ENCODE peak calls at places on chromosomes 12 and 14, in five cellular contexts. U is choroid plexus epithelial cell, B is GM06990, P is heart left ventricle, W is heart right ventricle. S is an unnamed sample.

GRCh38 chr14:40312296-40312695 is 880.1 kb upstream of the FBXO33 start:
- DNase-seq in B (no peak), W (no peak), P (no peak), U (no peak), S (no peak)

GRCh38 chr12:124621296-124621660 is 53.9 kb upstream of the NCOR2 start:
- DNase-seq in U (peak; percentile 44), P (peak; percentile 49), B (no peak), W (peak; percentile 61), S (peak; percentile 73)

GRCh38 chr12:105196090-105196489 is 39.9 kb downstream of the APPL2 start:
- DNase-seq in B (no peak), P (no peak), W (no peak), U (no peak), S (no peak)

GRCh38 chr12:2652011-2652400 is 142.8 kb upstream of the FKBP4 start:
- DNase-seq in B (no peak), P (no peak), W (no peak), U (no peak), S (no peak)

GRCh38 chr12:674272-674781 is 11.1 kb upstream of the NINJ2 start:
- DNase-seq in P (no peak), U (no peak), W (no peak), B (peak; percentile 84), S (no peak)

GRCh38 chr14:64940336-64940910 is 2.1 kb downstream of the GPX2 start:
- DNase-seq in P (no peak), U (no peak), B (no peak), W (no peak), S (no peak)

GRCh38 chr12:99157946-99158345 is 489.6 kb upstream of the GARIN6 start:
- DNase-seq in P (no peak), B (no peak), U (peak; percentile 1), W (no peak), S (no peak)

GRCh38 chr14:34857689-34858449 is 17.3 kb downstream of the BAZ1A start:
- DNase-seq in W (no peak), B (no peak), P (no peak), U (no peak), S (no peak)

GRCh38 chr12:132517013-132517739 is 27.2 kb downstream of the FBRSL1 start:
- DNase-seq in W (no peak), B (no peak), P (no peak), U (no peak), S (no peak)

GRCh38 chr12:115388139-115388538 is 704.2 kb upstream of the TBX3 start:
- DNase-seq in W (no peak), B (no peak), U (no peak), P (no peak), S (no peak)

GRCh38 chr14:35403085-35403396 is 1.5 kb downstream of the NFKBIA start:
- DNase-seq in P (no peak), U (peak; percentile 57), W (peak; percentile 37), B (peak; percentile 44), S (peak; percentile 66)

GRCh38 chr12:19988457-19988856 is 379.9 kb upstream of the PDE3A start:
- DNase-seq in B (no peak), P (no peak), U (peak; percentile 59), W (no peak), S (peak; percentile 26)

GRCh38 chr12:114245555-114245954 is 160.4 kb downstream of the TBX5 start:
- DNase-seq in W (no peak), B (no peak), U (no peak), P (no peak), S (no peak)

GRCh38 chr12:113220593-113221180 is 577 bp upstream of the TPCN1 start:
- DNase-seq in B (no peak), U (no peak), W (no peak), P (no peak), S (no peak)

GRCh38 chr14:60757617-60758016 is 23.1 kb downstream of the MNAT1 start:
- DNase-seq in W (no peak), P (no peak), B (no peak), U (peak; percentile 55), S (peak; percentile 63)

GRCh38 chr12:117144599-117144998 is 45.4 kb upstream of the TESC start:
- DNase-seq in P (no peak), U (no peak), B (no peak), W (no peak), S (no peak)

GRCh38 chr12:117140397-117141096 is 41.3 kb upstream of the TESC start:
- DNase-seq in B (no peak), U (no peak), W (no peak), P (no peak), S (no peak)

GRCh38 chr12:117142094-117142493 is 42.9 kb upstream of the TESC start:
- DNase-seq in B (no peak), P (no peak), U (no peak), W (no peak), S (no peak)

GRCh38 chr12:117141097-117141898 is 42.1 kb upstream of the TESC start:
- DNase-seq in P (no peak), U (no peak), B (no peak), W (no peak), S (no peak)

DNA sequence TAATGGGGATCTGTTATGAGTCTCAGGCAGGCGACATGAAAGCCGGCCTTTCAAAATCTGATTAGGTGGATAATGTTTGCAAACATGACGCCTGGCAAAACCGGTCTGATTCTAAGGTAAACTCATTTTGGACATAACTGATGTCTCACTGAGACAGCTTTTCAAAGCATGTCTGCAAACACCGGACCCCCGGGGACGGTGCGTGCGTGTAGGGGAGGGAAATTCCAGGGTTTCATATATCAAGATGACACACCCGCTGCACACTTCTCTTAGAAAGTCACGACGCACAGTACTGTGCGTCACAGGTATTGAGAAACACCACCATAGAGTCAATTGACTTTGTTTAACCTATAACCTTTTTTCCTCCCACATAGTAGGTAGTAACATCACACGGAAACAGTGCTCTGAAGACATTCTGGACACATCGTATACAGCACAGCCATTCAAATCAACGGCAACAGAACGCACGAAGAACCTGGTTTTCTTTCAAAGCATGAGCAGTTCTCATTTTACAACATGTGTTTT is 43.9 kb upstream of the TESC start:
- DNase-seq in P (no peak), W (no peak), B (peak; percentile 48), U (peak; percentile 88), S (no peak)
- TF ChIP-seq CTCF in P (no peak), W (no peak), B (no peak), U (no peak), S (no peak)

GRCh38 chr12:123029550-123029949 is 49.1 kb downstream of the ARL6IP4 start:
- DNase-seq in U (no peak), P (no peak), W (no peak), B (no peak), S (no peak)

GRCh38 chr12:123027726-123028445 is 47.4 kb downstream of the ARL6IP4 start:
- DNase-seq in W (no peak), B (no peak), P (no peak), U (no peak), S (no peak)

GRCh38 chr12:123030686-123031085 is 50.2 kb downstream of the ARL6IP4 start:
- DNase-seq in W (no peak), U (no peak), B (no peak), P (no peak), S (no peak)

GRCh38 chr12:123026094-123026853 is 45.8 kb downstream of the ARL6IP4 start:
- DNase-seq in U (no peak), B (no peak), W (no peak), P (no peak), S (no peak)

GRCh38 chr12:123028475-123028874 is 48.0 kb downstream of the ARL6IP4 start:
- DNase-seq in W (no peak), B (no peak), P (no peak), U (no peak), S (no peak)
- H3K4me3 ChIP-seq in W (no peak overlapping the region), B (no peak overlapping the region), P (no peak overlapping the region), U (no peak overlapping the region), S (no peak overlapping the region)

DNA sequence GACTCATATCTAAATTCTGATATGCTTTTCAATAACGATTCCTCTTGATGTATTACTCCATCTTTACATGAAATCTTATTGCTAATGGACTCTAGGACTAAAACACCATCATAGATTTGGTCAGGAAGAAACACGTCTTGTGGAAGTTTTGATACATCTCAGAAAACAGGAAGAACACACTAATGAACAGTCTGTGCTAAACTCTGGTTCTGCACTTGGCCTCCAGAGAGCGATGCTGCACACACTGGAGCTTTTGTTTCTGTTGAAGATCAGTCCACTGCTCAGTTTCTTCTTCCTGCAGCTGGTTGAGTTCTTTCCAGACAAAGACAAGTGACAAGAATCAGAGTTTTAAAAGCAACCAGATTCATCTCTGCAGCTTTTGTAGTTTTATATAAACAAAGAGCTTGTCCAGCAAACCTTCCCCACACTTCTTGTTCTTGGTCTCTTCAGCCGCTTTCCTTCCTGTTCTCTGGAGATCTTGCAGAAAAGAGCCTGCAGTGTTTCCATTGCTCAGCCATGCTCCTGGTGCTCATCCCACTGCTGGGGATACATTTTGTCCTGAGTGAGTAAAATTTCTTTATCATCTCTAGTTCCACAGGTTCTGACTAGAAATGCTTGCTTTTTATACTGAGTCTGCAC is 229.1 kb upstream of the OR4E1 start:
- DNase-seq in U (peak; percentile 9), B (no peak), W (no peak), P (no peak), S (no peak)
- TF ChIP-seq CTCF in U (peak; percentile 47), B (peak; percentile 50), W (no peak), P (no peak), S (peak; percentile 44)

GRCh38 chr12:57090924-57091632 is 2.2 kb downstream of the NAB2 start:
- DNase-seq in B (no peak), U (no peak), P (no peak), W (no peak), S (no peak)
- H3K4me3 ChIP-seq in B (no peak overlapping the region), U (peak overlapping the region; percentile 93), P (peak overlapping the region; percentile 73), W (peak overlapping the region; percentile 88), S (peak overlapping the region; percentile 94)

GRCh38 chr14:59425322-59425945 is 39.7 kb downstream of the GPR135 start:
- DNase-seq in U (peak; percentile 68), B (no peak), W (peak; percentile 37), P (peak; percentile 52), S (peak; percentile 73)

GRCh38 chr14:59427653-59428578 is 37.3 kb downstream of the GPR135 start:
- DNase-seq in P (peak; percentile 77), B (no peak), W (peak; percentile 77), U (peak; percentile 55), S (peak; percentile 48)

GRCh38 chr14:59424707-59425106 is 40.5 kb downstream of the GPR135 start:
- DNase-seq in W (peak; percentile 73), U (no peak), P (peak; percentile 71), B (no peak), S (peak; percentile 67)

GRCh38 chr14:59429798-59430197 is 35.4 kb downstream of the GPR135 start:
- DNase-seq in B (no peak), W (no peak), U (no peak), P (no peak), S (no peak)

GRCh38 chr14:59428581-59429012 is 36.6 kb downstream of the GPR135 start:
- DNase-seq in W (no peak), P (no peak), B (no peak), U (peak; percentile 68), S (peak; percentile 80)
- TF ChIP-seq CTCF in W (peak; percentile 66), P (no peak), B (no peak), U (peak; percentile 68), S (peak; percentile 49)

S was measured in fibroblast of pulmonary artery.